ENCODE peak calls at places on chromosome 17, in four cellular contexts. One of them, this sample, is unnamed.
A peak's percentile ranks its signal among the peaks of the same experiment; 100 is the strongest.

GRCh38 chr17:64781013-64781392 is 118.9 kb upstream of the SMURF2 start:
- DNase-seq in A549: no peak
- DNase-seq in fibroblast of mammary gland: no peak
- DNase-seq in heart right ventricle: no peak
- DNase-seq in this sample: no peak

GRCh38 chr17:38896373-38896954 is 26.6 kb downstream of the LASP1 start:
- DNase-seq in A549: no peak
- DNase-seq in fibroblast of mammary gland: peak; percentile 50
- DNase-seq in heart right ventricle: peak; percentile 54
- DNase-seq in this sample: no peak

GRCh38 chr17:47310186-47310733 is 13.5 kb upstream of the EFCAB13 start:
- DNase-seq in A549: no peak
- DNase-seq in fibroblast of mammary gland: no peak
- DNase-seq in heart right ventricle: no peak
- DNase-seq in this sample: no peak

GRCh38 chr17:62761884-62762283 is 46.2 kb downstream of the MARCHF10 start:
- DNase-seq in A549: no peak
- DNase-seq in fibroblast of mammary gland: no peak
- DNase-seq in heart right ventricle: no peak
- DNase-seq in this sample: no peak

GRCh38 chr17:42101513-42102292 is 3.4 kb upstream of the ZNF385C start:
- DNase-seq in A549: peak; percentile 93
- DNase-seq in fibroblast of mammary gland: peak; percentile 69
- DNase-seq in heart right ventricle: peak; percentile 85
- DNase-seq in this sample: peak; percentile 37

GRCh38 chr17:82943339-82943738 is 103.5 kb upstream of the ZNF750 start:
- DNase-seq in A549: no peak
- DNase-seq in fibroblast of mammary gland: no peak
- DNase-seq in heart right ventricle: no peak
- DNase-seq in this sample: no peak

GRCh38 chr17:59807892-59808509 is 84.7 kb downstream of the TUBD1 start:
- DNase-seq in A549: no peak
- DNase-seq in fibroblast of mammary gland: no peak
- DNase-seq in heart right ventricle: no peak
- DNase-seq in this sample: no peak

GRCh38 chr17:16915752-16916556 is 56.0 kb downstream of the TNFRSF13B start:
- DNase-seq in A549: peak; percentile 75
- DNase-seq in fibroblast of mammary gland: peak; percentile 44
- DNase-seq in heart right ventricle: peak; percentile 53
- DNase-seq in this sample: no peak

GRCh38 chr17:80751460-80752368 is 207.1 kb downstream of the RPTOR start:
- DNase-seq in A549: no peak
- DNase-seq in fibroblast of mammary gland: peak; percentile 78
- DNase-seq in heart right ventricle: no peak
- DNase-seq in this sample: peak; percentile 96

GRCh38 chr17:31371511-31372097 is 19.9 kb upstream of the RAB11FIP4 start:
- DNase-seq in A549: no peak
- DNase-seq in fibroblast of mammary gland: peak; percentile 80
- DNase-seq in heart right ventricle: no peak
- DNase-seq in this sample: no peak

GRCh38 chr17:4204676-4205075 is 59.1 kb downstream of the ANKFY1 start:
- DNase-seq in A549: no peak
- DNase-seq in fibroblast of mammary gland: peak; percentile 99
- DNase-seq in heart right ventricle: no peak
- DNase-seq in this sample: no peak

GRCh38 chr17:14621826-14622621 is 321.1 kb downstream of the HS3ST3B1 start:
- DNase-seq in A549: no peak
- DNase-seq in fibroblast of mammary gland: no peak
- DNase-seq in heart right ventricle: no peak
- DNase-seq in this sample: no peak

GRCh38 chr17:52790359-52790955 is 631.9 kb upstream of the CA10 start:
- DNase-seq in A549: no peak
- DNase-seq in fibroblast of mammary gland: no peak
- DNase-seq in heart right ventricle: no peak
- DNase-seq in this sample: no peak

GRCh38 chr17:44832821-44833220 is 2.7 kb upstream of the GJC1 start:
- DNase-seq in A549: no peak
- DNase-seq in fibroblast of mammary gland: no peak
- DNase-seq in heart right ventricle: no peak
- DNase-seq in this sample: no peak
- TF ChIP-seq CTCF in A549: no peak
- TF ChIP-seq CTCF in fibroblast of mammary gland: no peak
- TF ChIP-seq CTCF in heart right ventricle: no peak
- TF ChIP-seq CTCF in this sample: no peak

GRCh38 chr17:76531501-76532038 is 5.9 kb downstream of the CYGB start:
- DNase-seq in A549: no peak
- DNase-seq in fibroblast of mammary gland: no peak
- DNase-seq in heart right ventricle: no peak
- DNase-seq in this sample: no peak
- H3K4me3 ChIP-seq in A549: no peak overlapping the region
- H3K4me3 ChIP-seq in fibroblast of mammary gland: no peak overlapping the region
- H3K4me3 ChIP-seq in heart right ventricle: no peak overlapping the region
- H3K4me3 ChIP-seq in this sample: no peak overlapping the region

DNA sequence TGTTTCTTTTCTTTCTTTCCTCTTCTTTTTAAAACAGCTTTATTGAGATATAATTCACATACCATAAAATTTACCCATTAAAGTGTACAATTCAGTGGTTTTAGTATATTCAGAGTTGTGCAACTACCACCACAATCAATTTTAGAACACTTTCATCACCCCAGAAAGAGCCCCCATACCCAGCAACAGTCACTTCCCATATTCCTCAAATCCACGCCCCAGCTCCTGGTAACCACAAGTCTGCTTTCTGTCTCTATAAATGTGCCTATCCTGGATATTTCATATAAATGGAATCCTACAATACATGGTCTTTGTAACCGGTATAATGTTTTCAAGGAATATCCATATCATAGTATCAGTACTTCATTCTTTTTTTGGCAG is 19.4 kb downstream of the RARA start:
- DNase-seq in A549: no peak
- DNase-seq in fibroblast of mammary gland: no peak
- DNase-seq in heart right ventricle: no peak
- DNase-seq in this sample: no peak
- TF ChIP-seq CTCF in A549: no peak
- TF ChIP-seq CTCF in fibroblast of mammary gland: no peak
- TF ChIP-seq CTCF in heart right ventricle: no peak
- TF ChIP-seq CTCF in this sample: no peak

GRCh38 chr17:28973414-28973813 is 22.1 kb upstream of the PHF12 start:
- DNase-seq in A549: no peak
- DNase-seq in fibroblast of mammary gland: peak; percentile 41
- DNase-seq in heart right ventricle: peak; percentile 83
- DNase-seq in this sample: no peak

GRCh38 chr17:28975634-28976033 is 24.3 kb upstream of the PHF12 start:
- DNase-seq in A549: no peak
- DNase-seq in fibroblast of mammary gland: no peak
- DNase-seq in heart right ventricle: no peak
- DNase-seq in this sample: no peak

GRCh38 chr17:28972437-28972836 is 21.1 kb upstream of the PHF12 start:
- DNase-seq in A549: no peak
- DNase-seq in fibroblast of mammary gland: no peak
- DNase-seq in heart right ventricle: no peak
- DNase-seq in this sample: no peak

GRCh38 chr17:28974451-28974850 is 23.1 kb upstream of the PHF12 start:
- DNase-seq in A549: no peak
- DNase-seq in fibroblast of mammary gland: no peak
- DNase-seq in heart right ventricle: peak; percentile 41
- DNase-seq in this sample: no peak

GRCh38 chr17:28975031-28975430 is 23.7 kb upstream of the PHF12 start:
- DNase-seq in A549: no peak
- DNase-seq in fibroblast of mammary gland: no peak
- DNase-seq in heart right ventricle: no peak
- DNase-seq in this sample: no peak
- H3K4me3 ChIP-seq in A549: no peak overlapping the region
- H3K4me3 ChIP-seq in fibroblast of mammary gland: no peak overlapping the region
- H3K4me3 ChIP-seq in heart right ventricle: no peak overlapping the region
- H3K4me3 ChIP-seq in this sample: no peak overlapping the region

GRCh38 chr17:45293413-45294211 is 23.2 kb downstream of the MAP3K14 start:
- DNase-seq in A549: peak; percentile 93
- DNase-seq in fibroblast of mammary gland: peak; percentile 98
- DNase-seq in heart right ventricle: peak; percentile 74
- DNase-seq in this sample: peak; percentile 97
- TF ChIP-seq CTCF in A549: peak; percentile 34
- TF ChIP-seq CTCF in fibroblast of mammary gland: peak; percentile 20
- TF ChIP-seq CTCF in heart right ventricle: no peak
- TF ChIP-seq CTCF in this sample: no peak

DNA sequence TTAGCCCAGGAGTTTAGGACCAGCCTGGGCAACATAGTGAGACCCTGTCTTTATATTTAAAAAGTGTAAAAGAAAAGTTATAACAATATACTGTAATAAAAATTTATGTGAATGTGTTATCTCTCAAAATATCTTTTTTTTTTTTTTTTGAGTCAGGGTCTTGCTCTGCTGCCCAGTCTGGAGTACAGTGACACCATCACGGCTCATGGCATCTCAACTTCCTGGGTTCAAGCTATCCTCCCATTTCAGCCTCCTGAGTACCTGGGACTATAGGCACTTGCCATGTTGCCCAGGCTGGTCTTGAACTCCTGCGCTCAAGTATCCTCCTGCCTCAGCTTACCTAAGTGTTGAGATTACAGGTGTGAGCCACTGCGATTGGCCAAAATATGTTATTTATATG is 45.5 kb upstream of the SLC25A19 start:
- DNase-seq in A549: no peak
- DNase-seq in fibroblast of mammary gland: no peak
- DNase-seq in heart right ventricle: no peak
- DNase-seq in this sample: no peak
- H3K4me3 ChIP-seq in A549: no peak overlapping the region
- H3K4me3 ChIP-seq in fibroblast of mammary gland: no peak overlapping the region
- H3K4me3 ChIP-seq in heart right ventricle: no peak overlapping the region
- H3K4me3 ChIP-seq in this sample: no peak overlapping the region

GRCh38 chr17:63775420-63775819 is 1.4 kb downstream of the DDX42 start:
- DNase-seq in A549: no peak
- DNase-seq in fibroblast of mammary gland: no peak
- DNase-seq in heart right ventricle: no peak
- DNase-seq in this sample: no peak

GRCh38 chr17:63774982-63775290 is 966 bp downstream of the DDX42 start:
- DNase-seq in A549: no peak
- DNase-seq in fibroblast of mammary gland: no peak
- DNase-seq in heart right ventricle: no peak
- DNase-seq in this sample: no peak

GRCh38 chr17:63773272-63774140 is at the start of gene CCDC47:
- DNase-seq in A549: peak; percentile 100
- DNase-seq in fibroblast of mammary gland: peak; percentile 99
- DNase-seq in heart right ventricle: peak; percentile 97
- DNase-seq in this sample: peak; percentile 99

GRCh38 chr17:63772801-63773271 is 561 bp downstream of the CCDC47 start:
- DNase-seq in A549: no peak
- DNase-seq in fibroblast of mammary gland: peak; percentile 34
- DNase-seq in heart right ventricle: no peak
- DNase-seq in this sample: no peak

GRCh38 chr17:63774141-63774981 is at the start of gene DDX42:
- DNase-seq in A549: peak; percentile 58
- DNase-seq in fibroblast of mammary gland: peak; percentile 45
- DNase-seq in heart right ventricle: peak; percentile 90
- DNase-seq in this sample: peak; percentile 4
- TF ChIP-seq CTCF in A549: no peak
- TF ChIP-seq CTCF in fibroblast of mammary gland: no peak
- TF ChIP-seq CTCF in heart right ventricle: peak; percentile 4
- TF ChIP-seq CTCF in this sample: no peak

DNA sequence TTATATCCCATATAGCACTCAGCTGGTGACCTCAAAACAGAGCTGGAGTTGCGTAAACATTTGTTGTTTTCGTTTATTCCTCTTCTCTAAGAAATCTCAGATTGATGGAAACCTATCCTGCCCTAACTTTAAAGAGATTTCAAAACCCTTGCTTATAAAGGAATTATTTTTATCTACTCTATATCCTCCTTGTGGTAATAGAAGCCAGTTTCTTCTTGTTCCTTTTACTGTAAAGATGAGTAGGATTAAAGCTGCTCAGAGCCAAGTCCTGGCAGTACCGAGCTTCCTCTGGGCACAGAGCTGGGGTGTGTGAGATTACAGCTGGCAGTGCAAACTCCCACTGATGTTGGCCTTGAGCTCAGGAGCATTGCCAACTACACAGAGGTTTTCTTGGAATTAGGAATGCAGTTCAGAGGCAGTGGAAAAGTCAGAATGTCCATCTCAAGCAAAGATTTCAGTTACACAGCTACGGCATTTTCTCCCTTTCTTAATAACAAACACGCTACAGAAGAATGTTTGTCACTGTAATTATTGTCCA is 1.4 kb downstream of the KCTD2 start:
- DNase-seq in A549: no peak
- DNase-seq in fibroblast of mammary gland: peak; percentile 23
- DNase-seq in heart right ventricle: peak; percentile 27
- DNase-seq in this sample: no peak
- H3K4me3 ChIP-seq in A549: peak overlapping the region; percentile 94
- H3K4me3 ChIP-seq in fibroblast of mammary gland: peak overlapping the region; percentile 85
- H3K4me3 ChIP-seq in heart right ventricle: peak overlapping the region; percentile 100
- H3K4me3 ChIP-seq in this sample: peak overlapping the region; percentile 100

This sample was measured in gastrocnemius medialis.